ENCODE peak calls at places on chromosomes 11 and 22, in eight cellular contexts. D, V, J, G, N, Q, U and Z are unnamed samples.

GRCh38 chr11:106468091-106468490 is 390.6 kb downstream of the AASDHPPT start:
- DNase-seq in D (no peak), V (peak), J (no peak), G (no peak), N (no peak), Q (no peak), U (peak), Z (no peak)

GRCh38 chr11:108101090-108101775 is 20.1 kb upstream of the ACAT1 start:
- DNase-seq in D (no peak), V (no peak), J (no peak), G (no peak), N (no peak), Q (no peak), U (no peak), Z (no peak)

GRCh38 chr11:13210424-13210823 is 67.2 kb upstream of the BMAL1 start:
- DNase-seq in D (peak), V (peak), J (no peak), G (peak), N (peak), Q (peak), U (peak), Z (peak)

GRCh38 chr11:75543808-75544207 is 18.1 kb upstream of the GDPD5 start:
- DNase-seq in D (no peak), V (no peak), J (no peak), G (no peak), N (no peak), Q (no peak), U (no peak), Z (no peak)

GRCh38 chr11:16182553-16182952 is 173.8 kb downstream of the SOX6 start:
- DNase-seq in D (no peak), V (no peak), J (no peak), G (no peak), N (no peak), Q (no peak), U (no peak), Z (no peak)

GRCh38 chr22:50572965-50573364 is 5.3 kb downstream of the CPT1B start:
- DNase-seq in D (no peak), V (no peak), J (no peak), G (no peak), N (no peak), Q (no peak), U (no peak), Z (no peak)

GRCh38 chr11:19913893-19914249 is 201.2 kb downstream of the NAV2 start:
- DNase-seq in D (no peak), V (no peak), J (no peak), G (no peak), N (no peak), Q (no peak), U (no peak), Z (no peak)

GRCh38 chr11:12159351-12160099 is 49.1 kb downstream of the MICAL2 start:
- DNase-seq in D (peak), V (peak), J (no peak), G (no peak), N (no peak), Q (no peak), U (peak), Z (no peak)

GRCh38 chr22:35352214-35353111 is 28.4 kb upstream of the HMOX1 start:
- DNase-seq in D (no peak), V (peak), J (peak), G (peak), N (peak), Q (peak), U (no peak), Z (no peak)
- H2AFZ ChIP-seq in D (no peak), V (no peak), J (peak), G (no peak), N (peak), Q (no peak), U (no peak), Z (no peak)

GRCh38 chr11:111456086-111456858 is 55.9 kb downstream of the BTG4 start:
- DNase-seq in D (no peak), V (no peak), J (no peak), G (no peak), N (no peak), Q (no peak), U (no peak), Z (peak)

GRCh38 chr11:111455291-111456085 is 56.7 kb downstream of the BTG4 start:
- DNase-seq in D (no peak), V (no peak), J (no peak), G (no peak), N (no peak), Q (peak), U (no peak), Z (peak)

GRCh38 chr11:111456859-111457730 is 55.1 kb downstream of the BTG4 start:
- DNase-seq in D (no peak), V (no peak), J (no peak), G (no peak), N (no peak), Q (no peak), U (no peak), Z (peak)

GRCh38 chr11:111452817-111453607 is 59.2 kb downstream of the BTG4 start:
- DNase-seq in D (no peak), V (no peak), J (no peak), G (no peak), N (no peak), Q (no peak), U (no peak), Z (peak)

DNA sequence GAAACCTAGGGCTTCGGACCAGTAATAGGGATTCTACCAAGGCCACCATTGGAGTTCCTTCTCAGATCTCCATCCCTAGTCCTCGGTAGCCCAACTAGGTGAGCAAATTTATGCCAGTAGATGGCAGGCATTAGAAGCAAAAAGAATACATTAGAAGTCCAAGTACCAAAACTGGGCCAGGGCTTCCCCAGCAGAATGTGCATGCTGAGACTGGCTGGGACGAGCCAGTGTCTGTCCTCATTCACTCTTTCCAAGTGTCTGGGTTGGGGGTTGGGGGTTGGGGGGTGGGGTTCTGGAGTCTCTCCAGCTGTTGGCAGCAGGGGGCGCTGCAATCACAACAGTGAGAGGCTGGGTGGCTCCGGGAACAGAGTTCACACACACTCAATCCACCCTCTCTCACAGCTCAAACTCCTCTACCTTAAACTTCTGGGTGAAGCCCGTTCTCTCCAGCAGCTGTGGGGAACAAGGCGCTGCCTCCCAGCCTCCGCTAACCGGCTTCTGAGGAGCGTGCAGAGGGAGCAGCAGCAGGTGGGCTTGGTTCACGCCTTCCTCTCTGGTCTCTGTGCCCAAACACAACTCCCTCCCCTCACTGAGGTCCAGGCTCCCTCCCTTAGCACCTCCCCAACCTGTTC is 57.5 kb downstream of the BTG4 start:
- DNase-seq in D (peak), V (peak), J (peak), G (peak), N (peak), Q (peak), U (peak), Z (peak)
- H2AFZ ChIP-seq in D (peak), V (peak), J (no peak), G (no peak), N (peak), Q (no peak), U (peak), Z (peak)

GRCh38 chr11:77057938-77058474 is 8.8 kb upstream of the CAPN5 start:
- DNase-seq in D (no peak), V (no peak), J (no peak), G (no peak), N (no peak), Q (no peak), U (no peak), Z (no peak)
- H2AFZ ChIP-seq in D (no peak), V (no peak), J (no peak), G (no peak), N (no peak), Q (no peak), U (no peak), Z (no peak)

GRCh38 chr11:68257477-68258362 is 14.1 kb downstream of the C11orf24 start:
- DNase-seq in D (peak), V (peak), J (peak), G (peak), N (peak), Q (peak), U (peak), Z (peak)

GRCh38 chr11:68258363-68258765 is 13.4 kb downstream of the C11orf24 start:
- DNase-seq in D (no peak), V (no peak), J (no peak), G (no peak), N (no peak), Q (peak), U (no peak), Z (no peak)

GRCh38 chr11:68254421-68254820 is 17.4 kb downstream of the C11orf24 start:
- DNase-seq in D (no peak), V (no peak), J (no peak), G (no peak), N (no peak), Q (no peak), U (no peak), Z (no peak)

GRCh38 chr11:68255526-68255925 is 16.2 kb downstream of the C11orf24 start:
- DNase-seq in D (no peak), V (no peak), J (no peak), G (no peak), N (no peak), Q (no peak), U (peak), Z (no peak)

GRCh38 chr11:68256331-68256741 is 15.4 kb downstream of the C11orf24 start:
- DNase-seq in D (no peak), V (no peak), J (no peak), G (no peak), N (peak), Q (no peak), U (peak), Z (no peak)
- H2AFZ ChIP-seq in D (no peak), V (no peak), J (no peak), G (no peak), N (peak), Q (no peak), U (no peak), Z (peak)

GRCh38 chr11:41320233-41320993 is 139.0 kb downstream of the LRRC4C start:
- DNase-seq in D (no peak), V (no peak), J (no peak), G (no peak), N (no peak), Q (no peak), U (no peak), Z (no peak)

GRCh38 chr11:41319434-41319833 is 140.0 kb downstream of the LRRC4C start:
- DNase-seq in D (no peak), V (no peak), J (no peak), G (no peak), N (no peak), Q (no peak), U (no peak), Z (no peak)

GRCh38 chr11:41316726-41317125 is 142.7 kb downstream of the LRRC4C start:
- DNase-seq in D (no peak), V (no peak), J (no peak), G (no peak), N (no peak), Q (no peak), U (no peak), Z (no peak)
- H2AFZ ChIP-seq in D (no peak), V (no peak), J (no peak), G (no peak), N (no peak), Q (no peak), U (no peak), Z (no peak)